ENCODE peak calls at places on chromosome 18, in seven cellular contexts. One of them, this sample, is unnamed. For H3K27me3, the result is how much of the 10 kb centered on the place peaks cover.

GRCh38 chr18:332721-333513 is 65.1 kb upstream of the THOC1 start:
- DNase-seq in H7: no peak
- DNase-seq in CD8-positive, alpha-beta memory T cell: no peak
- DNase-seq in stomach: no peak
- DNase-seq in foreskin keratinocyte: no peak
- DNase-seq in osteoblast: no peak
- DNase-seq in heart right ventricle: peak
- DNase-seq in this sample: no peak

GRCh38 chr18:65091737-65092329 is 659.0 kb upstream of the CDH7 start:
- DNase-seq in heart right ventricle: no peak
- DNase-seq in stomach: no peak
- DNase-seq in foreskin keratinocyte: peak
- DNase-seq in CD8-positive, alpha-beta memory T cell: no peak
- DNase-seq in osteoblast: no peak
- DNase-seq in H7: peak
- DNase-seq in this sample: no peak

GRCh38 chr18:75142677-75143076 is 66.3 kb downstream of the PTGR3 start:
- DNase-seq in CD8-positive, alpha-beta memory T cell: no peak
- DNase-seq in stomach: no peak
- DNase-seq in heart right ventricle: no peak
- DNase-seq in osteoblast: no peak
- DNase-seq in H7: no peak
- DNase-seq in foreskin keratinocyte: no peak
- DNase-seq in this sample: no peak

GRCh38 chr18:2657043-2657512 is 1.6 kb downstream of the SMCHD1 start:
- DNase-seq in osteoblast: no peak
- DNase-seq in stomach: no peak
- DNase-seq in foreskin keratinocyte: no peak
- DNase-seq in H7: no peak
- DNase-seq in CD8-positive, alpha-beta memory T cell: no peak
- DNase-seq in heart right ventricle: no peak
- DNase-seq in this sample: no peak

GRCh38 chr18:8800041-8800441 is 94.7 kb downstream of the MTCL1 start:
- DNase-seq in heart right ventricle: no peak
- DNase-seq in foreskin keratinocyte: no peak
- DNase-seq in CD8-positive, alpha-beta memory T cell: no peak
- DNase-seq in stomach: no peak
- DNase-seq in H7: no peak
- DNase-seq in osteoblast: peak
- DNase-seq in this sample: no peak

GRCh38 chr18:28281400-28281799 is 104.5 kb upstream of the CDH2 start:
- DNase-seq in H7: peak
- DNase-seq in CD8-positive, alpha-beta memory T cell: no peak
- DNase-seq in heart right ventricle: no peak
- DNase-seq in stomach: no peak
- DNase-seq in osteoblast: no peak
- DNase-seq in foreskin keratinocyte: no peak
- DNase-seq in this sample: no peak

GRCh38 chr18:58392336-58393000 is 236.4 kb downstream of the ALPK2 start:
- DNase-seq in CD8-positive, alpha-beta memory T cell: no peak
- DNase-seq in foreskin keratinocyte: no peak
- DNase-seq in heart right ventricle: no peak
- DNase-seq in osteoblast: peak
- DNase-seq in stomach: no peak
- DNase-seq in H7: peak
- DNase-seq in this sample: no peak

GRCh38 chr18:42339324-42339723 is 384.3 kb downstream of the PIK3C3 start:
- DNase-seq in foreskin keratinocyte: no peak
- DNase-seq in osteoblast: no peak
- DNase-seq in H7: no peak
- DNase-seq in heart right ventricle: no peak
- DNase-seq in stomach: no peak
- DNase-seq in CD8-positive, alpha-beta memory T cell: no peak
- DNase-seq in this sample: no peak

GRCh38 chr18:74611791-74612190 is 14.1 kb downstream of the ZNF407 start:
- DNase-seq in heart right ventricle: no peak
- DNase-seq in stomach: no peak
- DNase-seq in H7: no peak
- DNase-seq in osteoblast: no peak
- DNase-seq in foreskin keratinocyte: no peak
- DNase-seq in CD8-positive, alpha-beta memory T cell: no peak
- DNase-seq in this sample: no peak

GRCh38 chr18:11412790-11413189 is 196.6 kb upstream of the SLC35G4 start:
- DNase-seq in H7: no peak
- DNase-seq in heart right ventricle: no peak
- DNase-seq in stomach: no peak
- DNase-seq in foreskin keratinocyte: no peak
- DNase-seq in osteoblast: peak
- DNase-seq in CD8-positive, alpha-beta memory T cell: no peak
- DNase-seq in this sample: no peak

GRCh38 chr18:13614701-13615288 is 111.6 kb downstream of the FAM210A start:
- DNase-seq in stomach: no peak
- DNase-seq in H7: no peak
- DNase-seq in CD8-positive, alpha-beta memory T cell: no peak
- DNase-seq in foreskin keratinocyte: no peak
- DNase-seq in heart right ventricle: no peak
- DNase-seq in osteoblast: no peak
- DNase-seq in this sample: peak

GRCh38 chr18:50079571-50080295 is 115.2 kb downstream of the MYO5B start:
- DNase-seq in foreskin keratinocyte: no peak
- DNase-seq in CD8-positive, alpha-beta memory T cell: no peak
- DNase-seq in H7: no peak
- DNase-seq in heart right ventricle: peak
- DNase-seq in osteoblast: no peak
- DNase-seq in stomach: peak
- DNase-seq in this sample: no peak

GRCh38 chr18:9996104-9996503 is 82.3 kb downstream of the VAPA start:
- DNase-seq in osteoblast: no peak
- DNase-seq in foreskin keratinocyte: no peak
- DNase-seq in heart right ventricle: no peak
- DNase-seq in CD8-positive, alpha-beta memory T cell: no peak
- DNase-seq in stomach: no peak
- DNase-seq in H7: no peak
- DNase-seq in this sample: no peak

GRCh38 chr18:57585421-57585820 is 1.1 kb downstream of the FECH start:
- DNase-seq in osteoblast: no peak
- DNase-seq in CD8-positive, alpha-beta memory T cell: no peak
- DNase-seq in foreskin keratinocyte: no peak
- DNase-seq in heart right ventricle: no peak
- DNase-seq in stomach: no peak
- DNase-seq in H7: no peak
- DNase-seq in this sample: no peak

GRCh38 chr18:62519684-62520083 is 3.1 kb upstream of the ZCCHC2 start:
- DNase-seq in heart right ventricle: no peak
- DNase-seq in stomach: no peak
- DNase-seq in osteoblast: no peak
- DNase-seq in CD8-positive, alpha-beta memory T cell: no peak
- DNase-seq in foreskin keratinocyte: no peak
- DNase-seq in H7: no peak
- DNase-seq in this sample: no peak

GRCh38 chr18:71223487-71223886 is 934.6 kb downstream of the SOCS6 start:
- DNase-seq in stomach: no peak
- DNase-seq in CD8-positive, alpha-beta memory T cell: no peak
- DNase-seq in H7: no peak
- DNase-seq in foreskin keratinocyte: no peak
- DNase-seq in osteoblast: no peak
- DNase-seq in heart right ventricle: no peak
- DNase-seq in this sample: no peak

GRCh38 chr18:39604836-39605235 is 2039.2 kb upstream of the CELF4 start:
- DNase-seq in CD8-positive, alpha-beta memory T cell: no peak
- DNase-seq in osteoblast: no peak
- DNase-seq in heart right ventricle: no peak
- DNase-seq in stomach: no peak
- DNase-seq in H7: no peak
- DNase-seq in foreskin keratinocyte: peak
- DNase-seq in this sample: no peak

GRCh38 chr18:14970027-14970426 is 222.1 kb downstream of the ANKRD30B start:
- DNase-seq in foreskin keratinocyte: no peak
- DNase-seq in osteoblast: peak
- DNase-seq in stomach: no peak
- DNase-seq in H7: no peak
- DNase-seq in CD8-positive, alpha-beta memory T cell: no peak
- DNase-seq in heart right ventricle: no peak
- DNase-seq in this sample: no peak

GRCh38 chr18:49849331-49850217 is 36.2 kb upstream of the ACAA2 start:
- DNase-seq in osteoblast: peak
- DNase-seq in foreskin keratinocyte: peak
- DNase-seq in CD8-positive, alpha-beta memory T cell: no peak
- DNase-seq in stomach: peak
- DNase-seq in H7: peak
- DNase-seq in heart right ventricle: no peak
- DNase-seq in this sample: no peak

GRCh38 chr18:76823574-76823973 is 1.2 kb downstream of the ZNF236 start:
- DNase-seq in CD8-positive, alpha-beta memory T cell: no peak
- DNase-seq in H7: peak
- DNase-seq in osteoblast: no peak
- DNase-seq in foreskin keratinocyte: no peak
- DNase-seq in heart right ventricle: peak
- DNase-seq in stomach: no peak
- DNase-seq in this sample: peak

GRCh38 chr18:22552899-22553460 is 135.3 kb upstream of the CTAGE1 start:
- DNase-seq in heart right ventricle: no peak
- DNase-seq in H7: no peak
- DNase-seq in osteoblast: no peak
- DNase-seq in stomach: no peak
- DNase-seq in CD8-positive, alpha-beta memory T cell: no peak
- DNase-seq in foreskin keratinocyte: no peak
- DNase-seq in this sample: no peak

GRCh38 chr18:27211569-27211968 is 26.5 kb upstream of the CHST9 start:
- DNase-seq in heart right ventricle: no peak
- DNase-seq in H7: peak
- DNase-seq in CD8-positive, alpha-beta memory T cell: no peak
- DNase-seq in stomach: no peak
- DNase-seq in foreskin keratinocyte: no peak
- DNase-seq in osteoblast: no peak
- DNase-seq in this sample: no peak

GRCh38 chr18:70559446-70559845 is 270.6 kb downstream of the SOCS6 start:
- DNase-seq in H7: no peak
- DNase-seq in stomach: no peak
- DNase-seq in osteoblast: no peak
- DNase-seq in CD8-positive, alpha-beta memory T cell: no peak
- DNase-seq in heart right ventricle: no peak
- DNase-seq in foreskin keratinocyte: no peak
- DNase-seq in this sample: no peak

GRCh38 chr18:78981652-78981955 is 2.0 kb downstream of the SALL3 start:
- DNase-seq in H7: no peak
- DNase-seq in heart right ventricle: no peak
- DNase-seq in foreskin keratinocyte: no peak
- DNase-seq in stomach: no peak
- DNase-seq in osteoblast: peak
- DNase-seq in CD8-positive, alpha-beta memory T cell: no peak
- DNase-seq in this sample: no peak
- H3K27me3 ChIP-seq in H7: under half
- H3K27me3 ChIP-seq in heart right ventricle: half or more
- H3K27me3 ChIP-seq in foreskin keratinocyte: half or more
- H3K27me3 ChIP-seq in stomach: half or more
- H3K27me3 ChIP-seq in osteoblast: half or more
- H3K27me3 ChIP-seq in CD8-positive, alpha-beta memory T cell: under half
- H3K27me3 ChIP-seq in this sample: under half

DNA sequence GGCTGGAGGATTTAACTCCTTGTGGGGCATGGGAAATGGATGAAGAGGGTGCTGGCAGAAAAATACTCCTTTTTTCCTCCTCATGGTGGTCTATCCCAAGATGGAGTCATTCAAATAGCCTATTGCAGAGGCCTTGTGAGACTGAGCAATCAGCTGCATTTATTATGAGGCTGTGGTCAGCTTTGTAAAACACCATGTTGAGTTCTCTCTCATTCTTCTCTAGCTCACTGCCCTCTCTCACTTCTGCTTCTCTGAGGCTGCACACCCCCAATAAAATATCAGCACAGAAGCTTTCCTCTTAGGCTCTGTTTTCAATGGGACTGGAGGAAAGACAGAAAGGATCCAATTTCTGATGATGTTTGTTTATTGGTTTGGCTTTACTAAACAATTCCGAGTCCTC is 467.1 kb downstream of the ADCYAP1 start:
- DNase-seq in CD8-positive, alpha-beta memory T cell: no peak
- DNase-seq in foreskin keratinocyte: no peak
- DNase-seq in H7: no peak
- DNase-seq in stomach: no peak
- DNase-seq in osteoblast: no peak
- DNase-seq in heart right ventricle: no peak
- DNase-seq in this sample: no peak
- H3K27me3 ChIP-seq in CD8-positive, alpha-beta memory T cell: under half
- H3K27me3 ChIP-seq in foreskin keratinocyte: under half
- H3K27me3 ChIP-seq in H7: under half
- H3K27me3 ChIP-seq in stomach: under half
- H3K27me3 ChIP-seq in osteoblast: under half
- H3K27me3 ChIP-seq in heart right ventricle: under half
- H3K27me3 ChIP-seq in this sample: under half

GRCh38 chr18:7366597-7366996 is 135.7 kb downstream of the LRRC30 start:
- DNase-seq in CD8-positive, alpha-beta memory T cell: no peak
- DNase-seq in osteoblast: no peak
- DNase-seq in stomach: no peak
- DNase-seq in heart right ventricle: no peak
- DNase-seq in H7: no peak
- DNase-seq in foreskin keratinocyte: no peak
- DNase-seq in this sample: no peak
- H3K27me3 ChIP-seq in CD8-positive, alpha-beta memory T cell: under half
- H3K27me3 ChIP-seq in osteoblast: under half
- H3K27me3 ChIP-seq in stomach: under half
- H3K27me3 ChIP-seq in heart right ventricle: under half
- H3K27me3 ChIP-seq in H7: under half
- H3K27me3 ChIP-seq in foreskin keratinocyte: under half
- H3K27me3 ChIP-seq in this sample: under half

GRCh38 chr18:21295101-21295500 is 53.1 kb downstream of the GREB1L start:
- DNase-seq in stomach: no peak
- DNase-seq in foreskin keratinocyte: no peak
- DNase-seq in heart right ventricle: no peak
- DNase-seq in H7: no peak
- DNase-seq in CD8-positive, alpha-beta memory T cell: no peak
- DNase-seq in osteoblast: no peak
- DNase-seq in this sample: no peak

GRCh38 chr18:21289843-21290242 is 47.8 kb downstream of the GREB1L start:
- DNase-seq in osteoblast: no peak
- DNase-seq in H7: no peak
- DNase-seq in CD8-positive, alpha-beta memory T cell: no peak
- DNase-seq in stomach: no peak
- DNase-seq in heart right ventricle: no peak
- DNase-seq in foreskin keratinocyte: no peak
- DNase-seq in this sample: no peak

GRCh38 chr18:21296045-21296444 is 54.0 kb downstream of the GREB1L start:
- DNase-seq in osteoblast: no peak
- DNase-seq in heart right ventricle: no peak
- DNase-seq in stomach: no peak
- DNase-seq in foreskin keratinocyte: no peak
- DNase-seq in H7: no peak
- DNase-seq in CD8-positive, alpha-beta memory T cell: no peak
- DNase-seq in this sample: no peak

GRCh38 chr18:21293479-21293878 is 51.4 kb downstream of the GREB1L start:
- DNase-seq in CD8-positive, alpha-beta memory T cell: no peak
- DNase-seq in heart right ventricle: no peak
- DNase-seq in H7: no peak
- DNase-seq in stomach: no peak
- DNase-seq in foreskin keratinocyte: no peak
- DNase-seq in osteoblast: no peak
- DNase-seq in this sample: no peak

DNA sequence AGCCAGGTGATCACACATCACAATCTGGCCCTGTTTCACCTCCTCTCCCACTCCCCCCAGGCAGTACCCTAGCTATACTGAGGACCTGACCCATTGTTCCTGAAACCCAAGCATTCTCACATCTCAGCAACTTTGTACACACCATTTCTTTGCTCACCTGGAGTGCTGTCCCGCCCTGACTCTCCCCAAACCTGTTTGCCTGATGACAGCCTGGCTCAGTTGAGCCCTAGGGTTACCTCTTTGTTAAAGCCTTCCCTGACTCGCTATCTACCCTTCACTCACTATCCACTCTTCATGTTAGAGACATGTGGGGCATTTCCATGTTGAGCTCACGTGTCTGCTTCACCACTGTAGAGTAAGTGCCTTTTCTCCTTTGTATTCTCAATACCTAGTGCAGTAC is 49.1 kb downstream of the GREB1L start:
- DNase-seq in heart right ventricle: no peak
- DNase-seq in H7: no peak
- DNase-seq in CD8-positive, alpha-beta memory T cell: no peak
- DNase-seq in foreskin keratinocyte: peak
- DNase-seq in stomach: no peak
- DNase-seq in osteoblast: no peak
- DNase-seq in this sample: no peak
- H3K27me3 ChIP-seq in heart right ventricle: under half
- H3K27me3 ChIP-seq in H7: under half
- H3K27me3 ChIP-seq in CD8-positive, alpha-beta memory T cell: under half
- H3K27me3 ChIP-seq in foreskin keratinocyte: under half
- H3K27me3 ChIP-seq in stomach: under half
- H3K27me3 ChIP-seq in osteoblast: under half
- H3K27me3 ChIP-seq in this sample: under half